ENCODE peak calls at places on chromosomes 13 and 19, in seven cellular contexts. One of them, this sample, is unnamed.
A peak's percentile ranks its signal among the peaks of the same experiment; 100 is the strongest.

GRCh38 chr13:106625578-106625977 is 57.6 kb upstream of the ARGLU1 start:
- DNase-seq in esophagus muscularis mucosa: no peak
- DNase-seq in stomach: no peak
- DNase-seq in ovary: no peak
- DNase-seq in Peyer's patch: no peak
- DNase-seq in K562: no peak
- DNase-seq in tibial nerve: no peak
- DNase-seq in this sample: no peak

GRCh38 chr19:32828139-32828538 is 41.4 kb downstream of the SLC7A9 start:
- DNase-seq in esophagus muscularis mucosa: no peak
- DNase-seq in stomach: no peak
- DNase-seq in ovary: no peak
- DNase-seq in Peyer's patch: no peak
- DNase-seq in K562: no peak
- DNase-seq in tibial nerve: no peak
- DNase-seq in this sample: no peak

GRCh38 chr19:7942981-7943443 is 454 bp downstream of the TIMM44 start:
- DNase-seq in esophagus muscularis mucosa: no peak
- DNase-seq in stomach: no peak
- DNase-seq in ovary: no peak
- DNase-seq in Peyer's patch: no peak
- DNase-seq in K562: no peak
- DNase-seq in tibial nerve: no peak
- DNase-seq in this sample: no peak

GRCh38 chr13:79060216-79060615 is 345.8 kb downstream of the RBM26 start:
- DNase-seq in esophagus muscularis mucosa: no peak
- DNase-seq in stomach: no peak
- DNase-seq in ovary: no peak
- DNase-seq in Peyer's patch: no peak
- DNase-seq in K562: no peak
- DNase-seq in tibial nerve: no peak
- DNase-seq in this sample: no peak

GRCh38 chr13:48500652-48501197 is 32.2 kb downstream of the RCBTB2 start:
- DNase-seq in esophagus muscularis mucosa: no peak
- DNase-seq in stomach: no peak
- DNase-seq in ovary: no peak
- DNase-seq in Peyer's patch: no peak
- DNase-seq in K562: no peak
- DNase-seq in tibial nerve: no peak
- DNase-seq in this sample: peak; percentile 21

GRCh38 chr19:1227655-1228054 is 10.2 kb downstream of the CBARP start:
- DNase-seq in esophagus muscularis mucosa: no peak
- DNase-seq in stomach: peak; percentile 83
- DNase-seq in ovary: no peak
- DNase-seq in Peyer's patch: no peak
- DNase-seq in K562: no peak
- DNase-seq in tibial nerve: no peak
- DNase-seq in this sample: no peak

GRCh38 chr13:110464547-110465343 is 96.8 kb downstream of the RAB20 start:
- DNase-seq in esophagus muscularis mucosa: no peak
- DNase-seq in stomach: no peak
- DNase-seq in ovary: no peak
- DNase-seq in Peyer's patch: peak; percentile 71
- DNase-seq in K562: no peak
- DNase-seq in tibial nerve: no peak
- DNase-seq in this sample: no peak

GRCh38 chr19:850221-850978 is 1.7 kb upstream of the ELANE start:
- DNase-seq in esophagus muscularis mucosa: peak; percentile 98
- DNase-seq in stomach: peak; percentile 83
- DNase-seq in ovary: peak; percentile 96
- DNase-seq in Peyer's patch: peak; percentile 84
- DNase-seq in K562: peak; percentile 57
- DNase-seq in tibial nerve: peak; percentile 94
- DNase-seq in this sample: peak; percentile 74

GRCh38 chr19:46634656-46635218 is 1.3 kb downstream of the GNG8 start:
- DNase-seq in esophagus muscularis mucosa: no peak
- DNase-seq in stomach: no peak
- DNase-seq in ovary: peak; percentile 44
- DNase-seq in Peyer's patch: no peak
- DNase-seq in K562: no peak
- DNase-seq in tibial nerve: no peak
- DNase-seq in this sample: no peak

GRCh38 chr19:19909654-19910053 is 8.9 kb downstream of the ZNF93 start:
- DNase-seq in esophagus muscularis mucosa: no peak
- DNase-seq in stomach: no peak
- DNase-seq in ovary: no peak
- DNase-seq in Peyer's patch: no peak
- DNase-seq in K562: no peak
- DNase-seq in tibial nerve: no peak
- DNase-seq in this sample: no peak

GRCh38 chr13:101876951-101877350 is 424.5 kb downstream of the ITGBL1 start:
- DNase-seq in esophagus muscularis mucosa: no peak
- DNase-seq in stomach: no peak
- DNase-seq in ovary: no peak
- DNase-seq in Peyer's patch: no peak
- DNase-seq in K562: no peak
- DNase-seq in tibial nerve: no peak
- DNase-seq in this sample: no peak

GRCh38 chr19:20359933-20360720 is 193.1 kb downstream of the ZNF486 start:
- DNase-seq in esophagus muscularis mucosa: no peak
- DNase-seq in stomach: no peak
- DNase-seq in ovary: no peak
- DNase-seq in Peyer's patch: no peak
- DNase-seq in K562: no peak
- DNase-seq in tibial nerve: no peak
- DNase-seq in this sample: no peak

GRCh38 chr19:4380254-4380727 is 20.1 kb downstream of the SH3GL1 start:
- DNase-seq in esophagus muscularis mucosa: no peak
- DNase-seq in stomach: no peak
- DNase-seq in ovary: peak; percentile 33
- DNase-seq in Peyer's patch: peak; percentile 85
- DNase-seq in K562: no peak
- DNase-seq in tibial nerve: no peak
- DNase-seq in this sample: no peak

GRCh38 chr13:56396318-56396717 is 744.4 kb upstream of the PRR20A start:
- DNase-seq in esophagus muscularis mucosa: no peak
- DNase-seq in stomach: no peak
- DNase-seq in ovary: no peak
- DNase-seq in Peyer's patch: no peak
- DNase-seq in K562: no peak
- DNase-seq in tibial nerve: no peak
- DNase-seq in this sample: no peak

GRCh38 chr19:15583346-15583745 is 31.7 kb upstream of the CYP4F8 start:
- DNase-seq in esophagus muscularis mucosa: no peak
- DNase-seq in stomach: peak; percentile 14
- DNase-seq in ovary: no peak
- DNase-seq in Peyer's patch: no peak
- DNase-seq in K562: no peak
- DNase-seq in tibial nerve: no peak
- DNase-seq in this sample: no peak

GRCh38 chr19:33661336-33661735 is 39.6 kb downstream of the CHST8 start:
- DNase-seq in esophagus muscularis mucosa: no peak
- DNase-seq in stomach: no peak
- DNase-seq in ovary: no peak
- DNase-seq in Peyer's patch: peak; percentile 11
- DNase-seq in K562: no peak
- DNase-seq in tibial nerve: no peak
- DNase-seq in this sample: no peak

GRCh38 chr13:28470286-28470685 is 24.6 kb downstream of the FLT1 start:
- DNase-seq in esophagus muscularis mucosa: no peak
- DNase-seq in stomach: no peak
- DNase-seq in ovary: no peak
- DNase-seq in Peyer's patch: no peak
- DNase-seq in K562: no peak
- DNase-seq in tibial nerve: no peak
- DNase-seq in this sample: no peak

GRCh38 chr13:49667773-49668172 is 23.5 kb downstream of the EBPL start:
- DNase-seq in esophagus muscularis mucosa: no peak
- DNase-seq in stomach: no peak
- DNase-seq in ovary: no peak
- DNase-seq in Peyer's patch: no peak
- DNase-seq in K562: no peak
- DNase-seq in tibial nerve: no peak
- DNase-seq in this sample: no peak

GRCh38 chr13:31249140-31249539 is 49.4 kb downstream of the B3GLCT start:
- DNase-seq in esophagus muscularis mucosa: no peak
- DNase-seq in stomach: no peak
- DNase-seq in ovary: no peak
- DNase-seq in Peyer's patch: no peak
- DNase-seq in K562: no peak
- DNase-seq in tibial nerve: no peak
- DNase-seq in this sample: no peak

GRCh38 chr13:31250435-31250834 is 50.7 kb downstream of the B3GLCT start:
- DNase-seq in esophagus muscularis mucosa: no peak
- DNase-seq in stomach: no peak
- DNase-seq in ovary: no peak
- DNase-seq in Peyer's patch: no peak
- DNase-seq in K562: no peak
- DNase-seq in tibial nerve: no peak
- DNase-seq in this sample: no peak

GRCh38 chr13:31248361-31248760 is 48.6 kb downstream of the B3GLCT start:
- DNase-seq in esophagus muscularis mucosa: no peak
- DNase-seq in stomach: no peak
- DNase-seq in ovary: no peak
- DNase-seq in Peyer's patch: no peak
- DNase-seq in K562: no peak
- DNase-seq in tibial nerve: no peak
- DNase-seq in this sample: no peak

GRCh38 chr13:31245974-31246373 is 46.2 kb downstream of the B3GLCT start:
- DNase-seq in esophagus muscularis mucosa: no peak
- DNase-seq in stomach: no peak
- DNase-seq in ovary: no peak
- DNase-seq in Peyer's patch: no peak
- DNase-seq in K562: no peak
- DNase-seq in tibial nerve: no peak
- DNase-seq in this sample: no peak

DNA sequence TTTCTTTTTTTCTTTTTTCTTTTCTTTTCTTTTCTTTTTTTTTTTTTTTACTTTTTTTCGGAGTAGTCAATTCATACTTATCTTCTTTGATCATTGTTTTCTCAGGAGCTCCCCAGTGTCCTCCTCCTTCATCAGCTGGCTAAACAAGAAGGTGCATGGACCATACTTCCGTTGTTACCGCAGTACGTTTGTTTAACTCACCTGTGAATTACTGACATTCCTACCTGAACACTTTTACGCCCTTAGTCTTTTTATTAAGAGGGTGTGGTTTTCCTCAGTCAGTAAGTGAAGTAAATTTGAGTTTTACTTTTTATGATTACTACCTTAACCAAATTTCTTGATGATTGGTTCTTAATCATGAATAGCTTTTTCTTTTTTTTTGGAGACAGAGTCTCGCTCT is 47.1 kb downstream of the B3GLCT start:
- DNase-seq in esophagus muscularis mucosa: no peak
- DNase-seq in stomach: no peak
- DNase-seq in ovary: no peak
- DNase-seq in Peyer's patch: no peak
- DNase-seq in K562: no peak
- DNase-seq in tibial nerve: no peak
- DNase-seq in this sample: no peak
- H3K4me1 ChIP-seq in esophagus muscularis mucosa: peaks cover 5% of the 10 kb centered on the region
- H3K4me1 ChIP-seq in stomach: no peaks in the 10 kb centered on the region
- H3K4me1 ChIP-seq in ovary: no peaks in the 10 kb centered on the region
- H3K4me1 ChIP-seq in Peyer's patch: no peaks in the 10 kb centered on the region
- H3K4me1 ChIP-seq in K562: no peaks in the 10 kb centered on the region
- H3K4me1 ChIP-seq in tibial nerve: no peaks in the 10 kb centered on the region
- H3K4me1 ChIP-seq in this sample: no peaks in the 10 kb centered on the region

DNA sequence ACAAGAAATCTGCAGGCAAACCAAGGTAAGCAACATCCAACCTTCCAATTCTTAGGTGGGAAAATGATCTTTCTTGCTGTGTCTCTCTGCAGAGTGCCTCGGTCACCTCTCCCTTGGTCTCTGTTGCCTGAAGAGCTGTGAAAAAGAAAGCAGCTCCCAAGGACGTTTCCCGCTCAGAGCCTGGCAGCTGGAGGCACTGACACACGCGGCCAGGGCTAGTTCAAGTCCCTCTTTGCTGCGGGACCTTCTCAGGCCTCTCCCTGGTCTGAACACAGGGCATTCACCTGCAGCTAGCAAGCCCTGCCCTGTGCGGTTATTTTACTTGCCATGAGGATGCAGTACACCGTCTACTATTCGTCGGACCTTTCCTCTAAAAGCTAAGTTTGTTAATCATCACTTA is 3.8 kb downstream of the MED26 start:
- DNase-seq in esophagus muscularis mucosa: no peak
- DNase-seq in stomach: no peak
- DNase-seq in ovary: no peak
- DNase-seq in Peyer's patch: no peak
- DNase-seq in K562: no peak
- DNase-seq in tibial nerve: no peak
- DNase-seq in this sample: no peak
- TF ChIP-seq POLR2A in esophagus muscularis mucosa: no peak
- TF ChIP-seq POLR2A in stomach: no peak
- TF ChIP-seq POLR2A in ovary: no peak
- TF ChIP-seq POLR2A in Peyer's patch: no peak
- TF ChIP-seq POLR2A in K562: no peak
- TF ChIP-seq POLR2A in tibial nerve: no peak
- TF ChIP-seq POLR2A in this sample: no peak

DNA sequence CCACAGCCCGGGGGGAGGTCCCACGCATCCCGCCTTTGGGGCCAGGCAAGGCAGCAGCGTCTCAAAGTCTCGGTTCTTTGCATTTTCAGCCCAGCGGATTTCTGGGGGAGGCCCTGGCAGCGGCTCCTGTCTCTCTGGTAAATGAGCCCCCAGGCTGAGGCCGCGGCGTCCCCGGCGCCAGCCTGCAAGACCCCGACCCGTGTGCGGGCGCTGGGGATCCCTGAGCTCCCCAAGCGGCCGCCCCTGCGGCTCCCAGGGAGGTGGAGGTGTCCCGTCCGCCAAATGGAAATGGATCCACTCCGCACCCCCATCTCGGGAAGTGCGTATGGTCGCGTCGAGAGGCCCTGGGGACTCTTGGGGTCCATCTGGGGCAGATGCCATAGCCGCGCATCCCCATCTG is 47.1 kb downstream of the COMP start:
- DNase-seq in esophagus muscularis mucosa: no peak
- DNase-seq in stomach: no peak
- DNase-seq in ovary: peak; percentile 24
- DNase-seq in Peyer's patch: no peak
- DNase-seq in K562: no peak
- DNase-seq in tibial nerve: no peak
- DNase-seq in this sample: no peak
- H3K4me1 ChIP-seq in esophagus muscularis mucosa: peaks cover 22% of the 10 kb centered on the region
- H3K4me1 ChIP-seq in stomach: peaks cover 38% of the 10 kb centered on the region
- H3K4me1 ChIP-seq in ovary: peaks cover 12% of the 10 kb centered on the region
- H3K4me1 ChIP-seq in Peyer's patch: no peaks in the 10 kb centered on the region
- H3K4me1 ChIP-seq in K562: peaks cover 21% of the 10 kb centered on the region
- H3K4me1 ChIP-seq in tibial nerve: no peaks in the 10 kb centered on the region
- H3K4me1 ChIP-seq in this sample: no peaks in the 10 kb centered on the region

DNA sequence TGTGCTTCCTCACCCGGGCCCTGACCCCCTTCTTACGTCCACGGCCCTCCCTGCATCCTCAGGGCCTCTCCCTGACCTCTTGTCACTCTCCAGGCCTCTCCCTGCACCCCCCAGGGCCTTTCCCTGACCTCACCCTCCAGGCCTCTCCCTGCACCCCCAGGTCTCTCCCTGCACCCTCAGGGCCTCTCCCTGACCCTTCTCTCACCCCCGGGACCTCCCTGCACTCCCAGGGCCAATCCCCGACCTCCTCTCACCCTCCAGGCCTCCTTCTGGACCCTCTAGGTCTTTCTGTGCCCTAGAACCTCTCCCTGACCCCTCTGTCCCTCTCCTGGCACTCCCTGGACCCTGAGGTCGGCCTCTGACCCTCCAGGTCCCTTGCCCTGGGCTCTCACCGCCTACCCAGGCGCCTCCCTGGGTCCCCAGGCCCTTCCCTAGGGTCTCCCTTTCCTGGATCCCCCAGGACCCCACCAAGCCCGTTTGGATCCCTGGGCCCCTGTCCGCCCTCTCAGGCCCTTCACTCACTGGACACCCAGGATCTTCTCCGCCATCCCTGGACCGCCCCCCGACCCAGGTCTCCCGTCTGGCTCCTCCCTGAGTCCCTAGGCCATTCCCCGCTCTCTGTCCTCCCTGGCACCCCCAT is 588 bp downstream of the KMT5C start:
- DNase-seq in esophagus muscularis mucosa: no peak
- DNase-seq in stomach: no peak
- DNase-seq in ovary: no peak
- DNase-seq in Peyer's patch: no peak
- DNase-seq in K562: peak; percentile 59
- DNase-seq in tibial nerve: no peak
- DNase-seq in this sample: no peak
- TF ChIP-seq POLR2A in esophagus muscularis mucosa: no peak
- TF ChIP-seq POLR2A in stomach: no peak
- TF ChIP-seq POLR2A in ovary: no peak
- TF ChIP-seq POLR2A in Peyer's patch: no peak
- TF ChIP-seq POLR2A in K562: peak; percentile 42
- TF ChIP-seq POLR2A in tibial nerve: no peak
- TF ChIP-seq POLR2A in this sample: no peak